ENCODE peak calls at places on chromosomes 11 and 22, in four cellular contexts. E is naive thymus-derived CD4-positive, alpha-beta T cell; Z is AG09309; J is colonic mucosa. C is an unnamed sample.
A peak's percentile ranks its signal among the peaks of the same experiment; 100 is the strongest.

GRCh38 chr11:134678744-134679143 is 266.7 kb upstream of the B3GAT1 start:
- DNase-seq in E (no peak), Z (no peak), J (no peak), C (no peak)

GRCh38 chr22:26921726-26922125 is 264.3 kb downstream of the MIAT start:
- DNase-seq in E (no peak), Z (no peak), J (no peak), C (no peak)

GRCh38 chr11:92653448-92653847 is 316.0 kb upstream of the MTNR1B start:
- DNase-seq in J (no peak), Z (no peak), E (no peak), C (no peak)

GRCh38 chr11:126898802-126899201 is 101.8 kb downstream of the KIRREL3 start:
- DNase-seq in E (no peak), Z (no peak), J (no peak), C (no peak)

GRCh38 chr22:23305922-23306374 is 125.6 kb downstream of the BCR start:
- DNase-seq in J (no peak), Z (peak; percentile 32), E (no peak), C (no peak)

GRCh38 chr22:23388492-23389009 is 191.5 kb downstream of the IGLL1 start:
- DNase-seq in J (no peak), Z (no peak), E (no peak), C (no peak)

GRCh38 chr11:125941241-125941605 is 4.6 kb upstream of the VSIG10L2 start:
- DNase-seq in E (no peak), J (no peak), Z (no peak), C (no peak)

GRCh38 chr22:31926969-31927368 is 17.4 kb upstream of the YWHAH start:
- DNase-seq in E (no peak), Z (no peak), J (no peak), C (no peak)

GRCh38 chr22:47884200-47884599 is 1121.8 kb downstream of the TBC1D22A start:
- DNase-seq in J (no peak), E (no peak), Z (no peak), C (no peak)

GRCh38 chr22:39266398-39267030 is 21.7 kb upstream of the PDGFB start:
- DNase-seq in J (no peak), Z (no peak), E (no peak), C (no peak)

GRCh38 chr11:131744847-131745246 is 374.4 kb downstream of the NTM start:
- DNase-seq in Z (no peak), E (no peak), J (no peak), C (no peak)
- H3K4me3 ChIP-seq in Z (no peak overlapping the region), E (no peak overlapping the region), J (no peak overlapping the region), C (no peak overlapping the region)

DNA sequence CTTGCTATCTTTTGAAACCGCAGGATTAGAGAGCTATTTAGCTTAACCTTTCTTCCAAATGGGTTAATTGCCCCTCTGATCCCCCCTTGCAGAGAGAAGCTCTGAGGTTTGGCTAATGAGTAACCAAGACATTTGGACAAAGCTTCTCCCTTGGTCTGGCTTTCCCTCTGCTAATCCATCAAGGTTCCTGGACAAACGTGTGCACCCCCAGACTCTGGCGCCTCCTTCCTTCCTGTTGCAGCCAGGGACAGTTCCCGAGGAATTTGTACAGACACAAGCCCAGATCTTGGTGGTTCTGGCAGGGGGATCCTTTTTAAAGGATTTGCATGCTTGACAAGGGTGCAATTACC is 1.6 kb downstream of the KIAA1671 start:
- DNase-seq in J (no peak), E (no peak), Z (no peak), C (no peak)
- H3K4me3 ChIP-seq in J (peak overlapping the region; percentile 67), E (no peak overlapping the region), Z (no peak overlapping the region), C (no peak overlapping the region)

GRCh38 chr11:120061761-120062560 is 76.0 kb downstream of the TRIM29 start:
- DNase-seq in J (no peak), Z (no peak), E (no peak), C (no peak)
- H3K4me3 ChIP-seq in J (no peak overlapping the region), Z (no peak overlapping the region), E (no peak overlapping the region), C (no peak overlapping the region)

GRCh38 chr11:121657191-121657590 is 204.4 kb upstream of the SORL1-AS1 start:
- DNase-seq in Z (no peak), J (no peak), E (no peak), C (no peak)

GRCh38 chr11:121659811-121660210 is 207.0 kb upstream of the SORL1-AS1 start:
- DNase-seq in J (no peak), E (no peak), Z (no peak), C (no peak)

GRCh38 chr11:121654506-121655480 is 202.0 kb upstream of the SORL1-AS1 start:
- DNase-seq in Z (no peak), E (no peak), J (no peak), C (no peak)

GRCh38 chr11:121655481-121656332 is 202.9 kb upstream of the SORL1-AS1 start:
- DNase-seq in Z (peak; percentile 96), E (peak; percentile 50), J (peak; percentile 79), C (peak; percentile 59)

GRCh38 chr11:121656333-121657090 is 203.7 kb upstream of the SORL1-AS1 start:
- DNase-seq in Z (no peak), J (no peak), E (no peak), C (no peak)
- H3K4me3 ChIP-seq in Z (peak overlapping the region; percentile 11), J (peak overlapping the region; percentile 28), E (peak overlapping the region; percentile 81), C (no peak overlapping the region)

DNA sequence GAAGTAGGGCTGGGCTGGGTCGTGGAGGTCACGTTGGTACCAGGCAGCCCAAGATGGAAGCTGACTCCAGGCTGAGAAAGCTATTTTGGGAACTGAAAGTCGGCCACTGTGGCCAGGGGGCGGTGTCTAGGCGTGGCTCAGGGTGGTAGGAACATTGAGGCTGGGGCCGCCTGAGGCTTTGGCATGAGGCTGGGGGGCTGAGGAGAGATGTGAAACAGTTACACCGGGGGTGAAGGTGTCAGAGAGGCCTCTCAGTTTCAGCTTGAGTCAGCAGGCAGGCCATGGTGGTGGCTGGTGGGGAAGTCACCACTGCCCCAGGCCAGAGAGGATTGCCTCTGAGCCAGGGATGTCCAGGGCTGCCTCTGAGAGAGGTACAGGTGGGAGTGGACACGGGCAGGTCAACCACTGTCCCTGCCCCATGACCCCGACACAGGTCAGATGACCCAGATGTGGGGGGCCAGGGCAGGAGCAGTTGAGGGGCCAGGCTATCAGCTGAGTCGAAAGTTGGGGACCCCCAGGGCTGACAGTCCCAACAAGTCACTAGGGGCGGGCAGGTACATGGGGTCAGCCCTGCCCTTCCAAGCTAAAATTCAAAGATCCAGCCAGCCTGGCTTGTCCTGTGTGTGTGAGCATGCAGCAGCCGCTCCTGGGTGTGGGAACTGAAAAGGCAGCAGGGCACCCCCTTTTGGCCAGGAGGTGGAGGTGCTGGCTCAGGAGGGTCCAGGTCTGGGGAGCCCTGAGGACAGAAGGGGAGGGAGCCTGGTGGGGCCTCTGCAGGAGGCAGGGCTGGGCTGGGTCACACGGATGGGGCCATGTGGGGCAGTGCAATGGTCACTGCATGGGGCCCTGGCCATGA is 7.2 kb downstream of the KCNK7 start:
- DNase-seq in Z (no peak), J (peak; percentile 62), E (peak; percentile 75), C (peak; percentile 40)
- H3K4me3 ChIP-seq in Z (no peak overlapping the region), J (no peak overlapping the region), E (no peak overlapping the region), C (no peak overlapping the region)

GRCh38 chr22:40348025-40348658 is 1.8 kb downstream of the ADSL start:
- DNase-seq in J (peak; percentile 71), Z (no peak), E (peak; percentile 64), C (peak; percentile 66)
- H3K4me3 ChIP-seq in J (no peak overlapping the region), Z (no peak overlapping the region), E (peak overlapping the region; percentile 98), C (peak overlapping the region; percentile 96)

C was measured in Jurkat, Clone E6-1.